ENCODE peak calls at places on chromosomes 1 and 21, in five cellular contexts. One of them, this sample, is unnamed.

GRCh38 chr1:15429701-15430149 is 8.5 kb upstream of the CTRC start:
- DNase-seq in stomach: no peak
- DNase-seq in K562: no peak
- DNase-seq in ovary: no peak
- DNase-seq in tibial nerve: no peak
- DNase-seq in this sample: no peak

GRCh38 chr1:196651079-196651478 is 764 bp upstream of the CFH start:
- DNase-seq in ovary: no peak
- DNase-seq in tibial nerve: no peak
- DNase-seq in stomach: no peak
- DNase-seq in K562: no peak
- DNase-seq in this sample: no peak

GRCh38 chr1:235151033-235151432 is 10.0 kb downstream of the RBM34 start:
- DNase-seq in stomach: no peak
- DNase-seq in tibial nerve: no peak
- DNase-seq in K562: no peak
- DNase-seq in ovary: no peak
- DNase-seq in this sample: no peak

GRCh38 chr1:77834771-77835334 is 53.6 kb upstream of the NEXN start:
- DNase-seq in tibial nerve: peak; percentile 65
- DNase-seq in K562: no peak
- DNase-seq in ovary: no peak
- DNase-seq in stomach: no peak
- DNase-seq in this sample: no peak

GRCh38 chr1:230403442-230403841 is 22.7 kb downstream of the PGBD5 start:
- DNase-seq in stomach: no peak
- DNase-seq in tibial nerve: no peak
- DNase-seq in K562: no peak
- DNase-seq in ovary: no peak
- DNase-seq in this sample: no peak

GRCh38 chr1:201886103-201886885 is 2.4 kb upstream of the SHISA4 start:
- DNase-seq in K562: no peak
- DNase-seq in stomach: no peak
- DNase-seq in ovary: no peak
- DNase-seq in tibial nerve: no peak
- DNase-seq in this sample: no peak

GRCh38 chr1:220962031-220962751 is 82.9 kb downstream of the HLX start:
- DNase-seq in stomach: no peak
- DNase-seq in ovary: no peak
- DNase-seq in tibial nerve: peak; percentile 25
- DNase-seq in K562: no peak
- DNase-seq in this sample: no peak

GRCh38 chr1:110007045-110007444 is 22.5 kb downstream of the AHCYL1 start:
- DNase-seq in stomach: no peak
- DNase-seq in tibial nerve: no peak
- DNase-seq in ovary: no peak
- DNase-seq in K562: no peak
- DNase-seq in this sample: no peak

GRCh38 chr1:21536223-21536622 is 27.0 kb downstream of the ALPL start:
- DNase-seq in ovary: no peak
- DNase-seq in stomach: no peak
- DNase-seq in tibial nerve: peak; percentile 26
- DNase-seq in K562: no peak
- DNase-seq in this sample: no peak

GRCh38 chr1:240337795-240338194 is 246.1 kb downstream of the FMN2 start:
- DNase-seq in stomach: no peak
- DNase-seq in K562: no peak
- DNase-seq in tibial nerve: peak; percentile 38
- DNase-seq in ovary: no peak
- DNase-seq in this sample: no peak

GRCh38 chr21:39581414-39581813 is 31.3 kb upstream of the B3GALT5 start:
- DNase-seq in ovary: no peak
- DNase-seq in tibial nerve: no peak
- DNase-seq in K562: peak; percentile 24
- DNase-seq in stomach: no peak
- DNase-seq in this sample: no peak

GRCh38 chr1:18495635-18496034 is 14.9 kb downstream of the KLHDC7A start:
- DNase-seq in ovary: no peak
- DNase-seq in stomach: no peak
- DNase-seq in K562: no peak
- DNase-seq in tibial nerve: no peak
- DNase-seq in this sample: peak; percentile 53

GRCh38 chr21:39531777-39532333 is 80.1 kb downstream of the SH3BGR start:
- DNase-seq in tibial nerve: no peak
- DNase-seq in K562: no peak
- DNase-seq in stomach: no peak
- DNase-seq in ovary: no peak
- DNase-seq in this sample: no peak

GRCh38 chr1:212495843-212496494 is 63.2 kb downstream of the NENF start:
- DNase-seq in tibial nerve: no peak
- DNase-seq in stomach: no peak
- DNase-seq in ovary: no peak
- DNase-seq in K562: no peak
- DNase-seq in this sample: no peak

GRCh38 chr1:228323401-228323800 is 83.2 kb downstream of the TRIM11 start:
- DNase-seq in K562: no peak
- DNase-seq in stomach: peak; percentile 19
- DNase-seq in tibial nerve: no peak
- DNase-seq in ovary: peak; percentile 15
- DNase-seq in this sample: no peak

GRCh38 chr21:37986751-37987399 is 70.6 kb upstream of the KCNJ6 start:
- DNase-seq in ovary: no peak
- DNase-seq in K562: no peak
- DNase-seq in tibial nerve: no peak
- DNase-seq in stomach: no peak
- DNase-seq in this sample: no peak

GRCh38 chr1:6052543-6053205 is 7.0 kb downstream of the KCNAB2 start:
- DNase-seq in ovary: peak; percentile 79
- DNase-seq in stomach: peak; percentile 65
- DNase-seq in K562: peak; percentile 71
- DNase-seq in tibial nerve: peak; percentile 74
- DNase-seq in this sample: no peak

GRCh38 chr1:92404661-92405060 is 82.1 kb downstream of the GFI1 start:
- DNase-seq in tibial nerve: no peak
- DNase-seq in K562: no peak
- DNase-seq in stomach: no peak
- DNase-seq in ovary: no peak
- DNase-seq in this sample: no peak

GRCh38 chr1:229128209-229128608 is 142.7 kb upstream of the RAB4A start:
- DNase-seq in tibial nerve: no peak
- DNase-seq in ovary: no peak
- DNase-seq in stomach: no peak
- DNase-seq in K562: no peak
- DNase-seq in this sample: no peak

GRCh38 chr1:224271106-224271505 is 58.9 kb downstream of the NVL start:
- DNase-seq in stomach: no peak
- DNase-seq in tibial nerve: no peak
- DNase-seq in ovary: no peak
- DNase-seq in K562: no peak
- DNase-seq in this sample: no peak

GRCh38 chr1:200043330-200043668 is 15.8 kb downstream of the NR5A2 start:
- DNase-seq in tibial nerve: no peak
- DNase-seq in stomach: no peak
- DNase-seq in ovary: no peak
- DNase-seq in K562: no peak
- DNase-seq in this sample: no peak

GRCh38 chr1:204017032-204017431 is 55.9 kb upstream of the SOX13 start:
- DNase-seq in stomach: no peak
- DNase-seq in ovary: no peak
- DNase-seq in tibial nerve: no peak
- DNase-seq in K562: no peak
- DNase-seq in this sample: no peak

GRCh38 chr1:96076589-96076988 is 645.0 kb upstream of the PTBP2 start:
- DNase-seq in K562: no peak
- DNase-seq in ovary: no peak
- DNase-seq in tibial nerve: no peak
- DNase-seq in stomach: no peak
- DNase-seq in this sample: no peak

GRCh38 chr1:19708558-19708957 is 43.9 kb downstream of the HTR6 start:
- DNase-seq in K562: no peak
- DNase-seq in ovary: no peak
- DNase-seq in tibial nerve: no peak
- DNase-seq in stomach: no peak
- DNase-seq in this sample: no peak

GRCh38 chr1:155892801-155893200 is 18.3 kb downstream of the RIT1 start:
- DNase-seq in K562: no peak
- DNase-seq in tibial nerve: no peak
- DNase-seq in ovary: no peak
- DNase-seq in stomach: no peak
- DNase-seq in this sample: no peak

GRCh38 chr1:41021526-41022308 is at the start of gene SLFNL1:
- DNase-seq in K562: peak; percentile 43
- DNase-seq in tibial nerve: no peak
- DNase-seq in ovary: peak; percentile 39
- DNase-seq in stomach: no peak
- DNase-seq in this sample: no peak

GRCh38 chr1:242057745-242058115 is 58.8 kb upstream of the MAP1LC3C start:
- DNase-seq in K562: no peak
- DNase-seq in tibial nerve: no peak
- DNase-seq in ovary: no peak
- DNase-seq in stomach: no peak
- DNase-seq in this sample: no peak

GRCh38 chr1:153513666-153514065 is 22.1 kb downstream of the S100A6 start:
- DNase-seq in tibial nerve: no peak
- DNase-seq in stomach: no peak
- DNase-seq in ovary: no peak
- DNase-seq in K562: no peak
- DNase-seq in this sample: no peak

GRCh38 chr1:153515504-153516394 is 20.0 kb downstream of the S100A6 start:
- DNase-seq in K562: peak; percentile 49
- DNase-seq in ovary: no peak
- DNase-seq in stomach: peak; percentile 69
- DNase-seq in tibial nerve: no peak
- DNase-seq in this sample: no peak

GRCh38 chr1:153510984-153511410 is 24.8 kb downstream of the S100A6 start:
- DNase-seq in K562: peak; percentile 85
- DNase-seq in stomach: peak; percentile 86
- DNase-seq in ovary: peak; percentile 90
- DNase-seq in tibial nerve: peak; percentile 80
- DNase-seq in this sample: no peak

GRCh38 chr1:153509729-153510354 is 25.9 kb downstream of the S100A6 start:
- DNase-seq in ovary: peak; percentile 52
- DNase-seq in K562: peak; percentile 68
- DNase-seq in tibial nerve: peak; percentile 38
- DNase-seq in stomach: peak; percentile 55
- DNase-seq in this sample: no peak

GRCh38 chr1:153513023-153513422 is 22.8 kb downstream of the S100A6 start:
- DNase-seq in stomach: no peak
- DNase-seq in K562: no peak
- DNase-seq in ovary: no peak
- DNase-seq in tibial nerve: no peak
- DNase-seq in this sample: no peak
- H3K4me1 ChIP-seq in stomach: peaks cover 13% of the 10 kb centered on the region
- H3K4me1 ChIP-seq in K562: peaks cover 19% of the 10 kb centered on the region
- H3K4me1 ChIP-seq in ovary: peaks cover 8% of the 10 kb centered on the region
- H3K4me1 ChIP-seq in tibial nerve: peaks cover under 1% of the 10 kb centered on the region
- H3K4me1 ChIP-seq in this sample: peaks cover 20% of the 10 kb centered on the region

GRCh38 chr1:184164529-184164928 is 113.0 kb downstream of the TSEN15 start:
- DNase-seq in ovary: no peak
- DNase-seq in K562: no peak
- DNase-seq in tibial nerve: no peak
- DNase-seq in stomach: no peak
- DNase-seq in this sample: peak; percentile 53
- TF ChIP-seq CTCF in ovary: no peak
- TF ChIP-seq CTCF in K562: no peak
- TF ChIP-seq CTCF in tibial nerve: no peak
- TF ChIP-seq CTCF in stomach: no peak
- TF ChIP-seq CTCF in this sample: no peak

DNA sequence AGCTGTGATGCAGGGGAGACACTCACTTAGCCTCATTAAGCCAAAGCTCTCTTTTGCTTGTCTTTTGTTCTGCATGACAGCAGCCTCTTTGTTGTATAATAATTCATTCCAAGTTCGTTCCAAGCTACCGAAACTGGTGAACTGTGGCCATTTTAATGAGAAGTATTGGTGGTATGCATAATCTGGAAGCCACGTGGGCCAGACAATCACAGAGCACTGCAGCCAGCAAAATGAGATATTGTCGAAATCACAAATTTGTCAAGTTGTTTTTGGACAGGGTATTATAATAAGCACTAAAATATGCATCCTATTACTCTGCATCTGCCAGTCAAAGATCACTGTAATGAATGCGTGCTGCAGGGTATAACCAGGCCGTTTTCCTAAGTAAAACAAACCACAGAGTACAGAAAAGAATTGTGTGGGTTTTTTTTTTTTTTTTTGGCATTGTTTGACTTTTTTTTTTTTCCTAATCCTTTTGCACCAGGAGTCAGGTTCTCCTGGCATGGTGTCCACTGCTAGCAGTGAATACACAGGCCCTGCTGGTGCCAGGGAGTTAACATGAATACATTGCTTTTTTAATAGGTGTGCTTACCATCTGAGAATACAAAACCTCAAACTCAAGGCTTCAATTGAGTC is 423.9 kb downstream of the PTBP2 start:
- DNase-seq in ovary: no peak
- DNase-seq in tibial nerve: no peak
- DNase-seq in stomach: no peak
- DNase-seq in K562: no peak
- DNase-seq in this sample: no peak
- TF ChIP-seq EP300 in ovary: no peak
- TF ChIP-seq EP300 in tibial nerve: peak; percentile 58
- TF ChIP-seq EP300 in stomach: no peak
- TF ChIP-seq EP300 in K562: no peak
- TF ChIP-seq EP300 in this sample: no peak

GRCh38 chr1:1428174-1428573 is 7.1 kb upstream of the ANKRD65 start:
- DNase-seq in tibial nerve: no peak
- DNase-seq in stomach: no peak
- DNase-seq in K562: no peak
- DNase-seq in ovary: no peak
- DNase-seq in this sample: no peak
- H3K4me1 ChIP-seq in tibial nerve: peaks cover 42% of the 10 kb centered on the region
- H3K4me1 ChIP-seq in stomach: peaks cover 42% of the 10 kb centered on the region
- H3K4me1 ChIP-seq in K562: peaks cover 63% of the 10 kb centered on the region
- H3K4me1 ChIP-seq in ovary: peaks cover 26% of the 10 kb centered on the region
- H3K4me1 ChIP-seq in this sample: peaks cover 64% of the 10 kb centered on the region

DNA sequence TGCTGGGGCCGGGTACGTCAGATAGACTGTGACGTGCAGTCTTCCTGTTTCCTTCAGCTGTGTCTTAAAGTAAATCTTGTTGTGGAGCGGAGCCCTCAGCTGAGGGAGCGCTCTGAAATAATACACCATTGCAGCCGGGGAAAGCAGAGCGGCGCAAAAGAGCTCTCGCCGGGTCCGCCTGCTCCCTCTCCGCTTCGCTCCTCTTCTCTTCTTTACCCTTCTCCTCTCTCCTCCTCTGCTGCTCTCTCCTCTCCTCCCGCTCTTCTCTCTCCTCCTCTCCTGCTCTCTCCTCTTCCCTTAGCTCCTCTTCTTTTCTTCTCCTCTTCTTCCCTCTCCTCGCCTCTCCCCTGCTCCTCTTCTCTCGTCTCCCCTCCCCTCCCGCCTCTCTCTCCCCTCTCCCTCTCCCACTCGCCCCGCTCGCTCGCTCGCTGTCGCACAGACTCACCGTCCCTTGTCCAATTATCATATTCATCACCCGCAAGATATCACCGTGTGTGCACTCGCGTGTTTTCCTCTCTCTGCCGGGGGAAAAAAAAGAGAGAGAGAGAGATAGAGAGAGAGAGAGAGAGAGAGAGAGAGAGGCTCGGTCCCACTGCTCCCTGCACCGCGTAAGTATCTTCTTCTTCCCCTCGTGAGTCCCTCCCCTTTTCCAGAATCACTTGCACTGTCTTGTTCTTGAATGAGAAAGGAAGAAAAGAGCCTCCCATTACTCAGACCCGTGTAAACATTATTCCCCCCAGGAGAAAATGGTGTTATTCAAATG is at the start of gene PROX1:
- DNase-seq in stomach: peak; percentile 77
- DNase-seq in tibial nerve: peak; percentile 72
- DNase-seq in K562: peak; percentile 31
- DNase-seq in ovary: peak; percentile 91
- DNase-seq in this sample: peak; percentile 96
- TF ChIP-seq CTCF in stomach: no peak
- TF ChIP-seq CTCF in tibial nerve: peak; percentile 22
- TF ChIP-seq CTCF in K562: no peak
- TF ChIP-seq CTCF in ovary: peak; percentile 36
- TF ChIP-seq CTCF in this sample: no peak